ENCODE peak calls at places on chromosomes 13 and 19, in eight cellular contexts. Q is right cardiac atrium, F is right lobe of liver, M is neural progenitor cell, P is transverse colon, H is kidney, B is psoas muscle, W is colonic mucosa. G is an unnamed sample. For H3K4me1, the result is how much of the 10 kb centered on the place peaks cover.

GRCh38 chr19:3556978-3557460 is 367 bp downstream of the MFSD12 start:
- DNase-seq in Q (peak), F (peak), M (peak), P (peak), H (peak), B (peak), W (peak), G (peak)

GRCh38 chr19:38831142-38831605 is 420 bp downstream of the ECH1 start:
- DNase-seq in Q (peak), F (peak), M (peak), P (peak), H (peak), B (peak), W (peak), G (no peak)

GRCh38 chr19:58579473-58580142 is 6.5 kb upstream of the MZF1 start:
- DNase-seq in Q (peak), F (no peak), M (no peak), P (no peak), H (peak), B (no peak), W (no peak), G (no peak)

GRCh38 chr13:83879431-83880171 is 2.7 kb downstream of the SLITRK1 start:
- DNase-seq in Q (peak), F (no peak), M (peak), P (no peak), H (no peak), B (no peak), W (no peak), G (peak)

GRCh38 chr13:20993661-20994440 is 67.5 kb downstream of the LATS2 start:
- DNase-seq in Q (no peak), F (no peak), M (no peak), P (no peak), H (no peak), B (no peak), W (no peak), G (no peak)

GRCh38 chr13:53460776-53461175 is 432.2 kb downstream of the OLFM4 start:
- DNase-seq in Q (no peak), F (no peak), M (peak), P (no peak), H (no peak), B (no peak), W (no peak), G (no peak)

GRCh38 chr19:16084067-16084685 is 7.9 kb downstream of the TPM4 start:
- DNase-seq in Q (no peak), F (no peak), M (no peak), P (no peak), H (no peak), B (no peak), W (no peak), G (no peak)

GRCh38 chr19:10294368-10294697 is 4.6 kb downstream of the ICAM5 start:
- DNase-seq in Q (no peak), F (no peak), M (peak), P (peak), H (no peak), B (no peak), W (no peak), G (no peak)

GRCh38 chr13:76799696-76800095 is 86.5 kb downstream of the KCTD12 start:
- DNase-seq in Q (no peak), F (no peak), M (no peak), P (no peak), H (no peak), B (no peak), W (no peak), G (no peak)

GRCh38 chr19:7534531-7534980 is 961 bp upstream of the PNPLA6 start:
- DNase-seq in Q (peak), F (peak), M (peak), P (peak), H (peak), B (peak), W (peak), G (peak)

GRCh38 chr13:95164830-95165229 is 136.4 kb downstream of the ABCC4 start:
- DNase-seq in Q (no peak), F (no peak), M (no peak), P (peak), H (no peak), B (no peak), W (peak), G (no peak)

GRCh38 chr13:112995395-112996091 is 26.5 kb downstream of the MCF2L start:
- DNase-seq in Q (no peak), F (no peak), M (no peak), P (peak), H (no peak), B (no peak), W (peak), G (no peak)

GRCh38 chr19:47266401-47266885 is 8.2 kb upstream of the INAFM1 start:
- DNase-seq in Q (no peak), F (no peak), M (no peak), P (no peak), H (peak), B (no peak), W (no peak), G (no peak)

GRCh38 chr13:97256343-97256783 is 34.2 kb downstream of the MBNL2 start:
- DNase-seq in Q (no peak), F (no peak), M (no peak), P (no peak), H (no peak), B (no peak), W (no peak), G (no peak)

GRCh38 chr19:16605552-16605951 is 22.5 kb downstream of the MED26 start:
- DNase-seq in Q (peak), F (no peak), M (no peak), P (no peak), H (no peak), B (peak), W (no peak), G (no peak)

GRCh38 chr19:16457195-16457953 is 14.4 kb downstream of the EPS15L1 start:
- DNase-seq in Q (peak), F (no peak), M (peak), P (no peak), H (peak), B (peak), W (no peak), G (no peak)

GRCh38 chr13:33231339-33231738 is 54.2 kb downstream of the STARD13 start:
- DNase-seq in Q (no peak), F (no peak), M (no peak), P (no peak), H (peak), B (no peak), W (no peak), G (no peak)

GRCh38 chr13:33235078-33235477 is 50.5 kb downstream of the STARD13 start:
- DNase-seq in Q (no peak), F (no peak), M (no peak), P (no peak), H (no peak), B (no peak), W (no peak), G (no peak)

GRCh38 chr13:33232883-33233282 is 52.7 kb downstream of the STARD13 start:
- DNase-seq in Q (no peak), F (no peak), M (no peak), P (no peak), H (no peak), B (no peak), W (no peak), G (no peak)

GRCh38 chr13:33235564-33235963 is 50.0 kb downstream of the STARD13 start:
- DNase-seq in Q (no peak), F (no peak), M (no peak), P (no peak), H (no peak), B (no peak), W (no peak), G (no peak)

GRCh38 chr13:33233547-33233946 is 52.0 kb downstream of the STARD13 start:
- DNase-seq in Q (peak), F (peak), M (no peak), P (no peak), H (no peak), B (no peak), W (no peak), G (no peak)
- H3K4me1 ChIP-seq in Q (under half), F (under half), M (under half), P (under half), H (under half), B (under half), W (under half), G (under half)

DNA sequence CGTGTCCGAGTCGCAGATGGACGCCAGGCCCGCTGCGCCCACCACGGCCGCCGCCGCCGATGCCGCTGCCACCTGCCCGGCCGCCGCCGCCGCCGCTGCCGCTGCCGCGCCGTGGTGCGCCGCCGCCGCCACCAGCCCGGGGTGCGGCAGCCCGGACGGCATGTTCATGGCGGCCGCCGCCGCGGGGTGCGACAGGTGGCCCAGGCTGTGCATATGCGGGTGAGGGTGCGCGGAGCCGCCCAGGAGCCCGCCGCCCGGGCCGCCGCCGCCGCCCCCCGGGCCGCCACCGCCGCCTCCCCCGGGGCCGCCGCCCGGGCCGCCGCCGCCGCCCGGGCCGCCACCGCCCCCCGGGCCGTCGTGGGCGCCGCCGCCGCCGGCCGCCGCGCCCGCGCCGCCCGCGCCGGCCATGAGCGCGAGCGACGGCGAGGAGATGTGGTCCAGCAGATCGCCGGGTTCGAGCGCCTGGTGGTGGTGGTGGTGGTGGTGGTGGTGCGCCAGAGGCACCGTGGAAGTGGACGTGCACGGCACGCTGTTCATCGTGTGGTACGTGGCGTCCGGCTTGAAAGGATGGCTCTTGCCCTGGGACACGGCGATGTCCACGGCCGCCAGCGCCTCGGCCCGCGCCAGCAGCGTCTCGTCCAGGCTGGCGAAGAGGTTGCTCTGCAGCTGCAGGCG is 1.3 kb downstream of the POU4F1 start:
- DNase-seq in Q (no peak), F (no peak), M (no peak), P (no peak), H (peak), B (no peak), W (no peak), G (no peak)
- H3K4me3 ChIP-seq in Q (peak), F (no peak), M (peak), P (no peak), H (no peak), B (peak), W (peak), G (no peak)

DNA sequence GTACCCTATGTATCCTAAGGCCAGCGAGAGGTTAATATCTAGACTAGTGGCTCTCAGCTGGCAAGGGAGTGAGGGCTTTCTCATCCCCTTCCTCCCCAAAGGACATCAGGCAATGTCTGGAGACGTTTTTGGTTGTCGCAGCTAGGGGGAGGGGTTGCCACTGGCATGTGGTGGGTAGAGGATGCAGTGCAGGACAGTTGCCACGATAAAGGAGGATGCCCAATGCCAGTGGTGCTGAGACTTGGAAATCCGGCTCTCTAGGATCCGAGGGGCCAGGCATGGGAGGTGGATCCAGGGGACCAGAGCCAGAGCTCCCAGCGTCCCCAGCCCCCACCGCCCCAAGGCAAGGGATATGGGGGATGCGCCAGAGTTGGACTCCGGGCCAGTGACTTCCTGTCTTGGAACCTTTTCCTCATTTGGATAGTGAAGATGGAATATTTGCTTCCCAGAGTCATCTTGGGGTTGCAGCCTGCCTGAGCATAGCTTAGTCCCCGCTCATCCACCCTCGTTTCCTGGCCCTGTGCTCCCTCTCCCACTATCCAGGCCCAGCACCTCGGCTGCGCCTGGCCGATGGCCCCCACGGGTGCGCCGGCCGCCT is 4.9 kb downstream of the SSC5D start:
- DNase-seq in Q (peak), F (no peak), M (no peak), P (no peak), H (no peak), B (no peak), W (no peak), G (no peak)
- H3K4me1 ChIP-seq in Q (under half), F (under half), M (under half), P (under half), H (under half), B (under half), W (under half), G (under half)

GRCh38 chr19:4979211-4979807 is 10.4 kb downstream of the KDM4B start:
- DNase-seq in Q (peak), F (peak), M (no peak), P (no peak), H (no peak), B (peak), W (no peak), G (no peak)

GRCh38 chr19:4974855-4975469 is 6.0 kb downstream of the KDM4B start:
- DNase-seq in Q (peak), F (peak), M (no peak), P (no peak), H (no peak), B (no peak), W (no peak), G (no peak)

GRCh38 chr19:4980087-4980486 is 11.2 kb downstream of the KDM4B start:
- DNase-seq in Q (no peak), F (no peak), M (no peak), P (no peak), H (no peak), B (no peak), W (no peak), G (no peak)

GRCh38 chr19:4977299-4978174 is 8.6 kb downstream of the KDM4B start:
- DNase-seq in Q (peak), F (peak), M (no peak), P (peak), H (no peak), B (peak), W (no peak), G (no peak)

GRCh38 chr19:4976412-4977298 is 7.7 kb downstream of the KDM4B start:
- DNase-seq in Q (peak), F (peak), M (peak), P (peak), H (peak), B (peak), W (peak), G (no peak)
- H3K4me3 ChIP-seq in Q (no peak), F (no peak), M (no peak), P (no peak), H (no peak), B (peak), W (no peak), G (no peak)

GRCh38 chr19:2277138-2277537 is 4.8 kb downstream of the PEAK3 start:
- DNase-seq in Q (no peak), F (no peak), M (no peak), P (no peak), H (no peak), B (no peak), W (no peak), G (no peak)
- H3K4me1 ChIP-seq in Q (under half), F (under half), M (under half), P (under half), H (under half), B (under half), W (under half), G (under half)

DNA sequence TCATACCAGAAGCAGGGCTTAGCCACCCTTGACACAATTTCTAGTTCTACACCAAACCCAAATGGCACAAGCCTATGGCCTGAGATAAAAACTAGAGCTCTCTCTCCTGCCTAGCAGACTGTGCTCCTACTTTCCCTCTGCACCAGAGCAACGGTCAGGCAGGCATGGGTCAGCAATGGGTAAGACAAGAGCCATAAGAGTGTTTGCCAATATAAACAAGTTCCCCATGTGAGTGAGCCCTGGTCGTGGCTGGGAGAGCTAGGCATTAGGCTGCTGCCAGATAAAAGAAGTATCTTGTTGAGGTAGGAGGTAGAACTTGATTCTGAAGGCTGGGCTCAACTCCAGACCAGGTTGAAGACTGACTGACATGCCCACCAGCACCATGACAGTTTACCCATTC is 1979.1 kb downstream of the OLFM4 start:
- DNase-seq in Q (no peak), F (no peak), M (no peak), P (no peak), H (no peak), B (no peak), W (no peak), G (no peak)
- H3K4me3 ChIP-seq in Q (no peak), F (no peak), M (no peak), P (no peak), H (no peak), B (no peak), W (no peak), G (no peak)

DNA sequence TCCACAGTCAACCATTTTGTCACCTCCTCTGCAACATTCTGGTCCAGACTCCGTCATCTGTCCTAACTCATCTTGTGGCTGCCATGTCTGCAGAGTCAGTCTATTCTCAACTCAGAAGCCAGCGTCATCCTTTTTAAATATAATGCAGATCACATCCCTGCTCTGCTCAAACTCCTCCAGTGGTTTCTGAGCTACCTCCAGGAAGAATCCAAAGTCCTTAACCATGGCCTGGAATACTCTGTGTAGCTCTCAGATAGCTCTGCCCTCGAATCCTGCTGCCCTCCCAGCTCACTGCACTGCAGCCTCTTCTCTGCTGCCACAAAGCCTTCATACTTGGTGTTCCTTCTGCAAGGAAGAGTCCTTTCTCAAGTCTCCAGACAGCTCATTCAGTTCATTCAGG is 190.8 kb downstream of the FOXO1 start:
- DNase-seq in Q (no peak), F (no peak), M (no peak), P (no peak), H (no peak), B (no peak), W (no peak), G (no peak)
- H3K4me1 ChIP-seq in Q (under half), F (half or more), M (under half), P (under half), H (under half), B (under half), W (under half), G (under half)

G was measured in CD4-positive, CD25-positive, alpha-beta regulatory T cell.